ENCODE peak calls at places on chromosomes 4 and X, in ten cellular contexts. J is natural killer cell treated with Interleukin-12 subunit alpha and Interleukin-12 subunit beta and Interleukin-15 and Interleukin-18, amount 100 ng/mL, for 72 hours; Y is NCI-H1092 treated with DMSO at 0.1 percent for 48 hours; P is EL; M is T-helper 9 cell; I is HCT116; B is nucleus accumbens; T is activated naive CD4-positive, alpha-beta T cell treated with Interleukin-2 at 50 U/mL for 16 hours; K is RPMI7951; X is amniotic stem cell. U is an unnamed sample.

GRCh38 chrX:65697915-65698796 is 30.7 kb downstream of the MSN start:
- DNase-seq in B (no peak), P (peak; percentile 37), T (peak; percentile 76), Y (no peak), X (no peak), K (peak; percentile 73), J (peak; percentile 89), I (no peak), M (peak; percentile 60), U (peak; percentile 60)

GRCh38 chrX:74536142-74537010 is 78.0 kb downstream of the RLIM start:
- DNase-seq in T (peak; percentile 27), K (peak; percentile 91), P (peak; percentile 93), B (peak; percentile 24), M (peak; percentile 20), I (no peak), J (peak; percentile 76), Y (peak; percentile 80), X (peak; percentile 25), U (peak; percentile 50)

GRCh38 chrX:154779261-154779660 is 16.6 kb downstream of the DKC1 start:
- DNase-seq in M (no peak), P (peak; percentile 51), T (no peak), K (no peak), X (no peak), I (no peak), B (no peak), Y (no peak), J (no peak), U (no peak)

GRCh38 chr4:127549521-127549920 is 83.2 kb upstream of the INTU start:
- DNase-seq in J (no peak), M (no peak), B (no peak), I (no peak), K (no peak), Y (no peak), P (no peak), T (no peak), X (no peak), U (no peak)

GRCh38 chr4:154719087-154719486 is 24.7 kb upstream of the LRAT start:
- DNase-seq in K (peak; percentile 23), B (no peak), I (peak; percentile 51), X (no peak), P (peak; percentile 22), M (no peak), Y (no peak), T (no peak), J (no peak), U (no peak)

GRCh38 chr4:55933611-55934010 is 15.1 kb upstream of the CEP135 start:
- DNase-seq in M (no peak), T (no peak), P (no peak), K (no peak), J (no peak), Y (no peak), I (no peak), B (no peak), X (no peak), U (no peak)

GRCh38 chrX:17706676-17707075 is 30.6 kb upstream of the SCML1 start:
- DNase-seq in B (no peak), K (peak; percentile 29), I (no peak), P (peak; percentile 82), J (no peak), T (no peak), M (no peak), Y (no peak), X (no peak), U (no peak)

GRCh38 chr4:14180983-14181601 is 553.6 kb upstream of the BOD1L1 start:
- DNase-seq in M (no peak), J (no peak), Y (peak; percentile 4), I (no peak), P (peak; percentile 4), K (peak; percentile 41), T (no peak), B (no peak), X (no peak), U (peak; percentile 74)

GRCh38 chr4:86848136-86848535 is 1.0 kb downstream of the SLC10A6 start:
- DNase-seq in T (no peak), K (peak; percentile 15), J (no peak), B (no peak), I (no peak), P (peak; percentile 47), X (no peak), Y (no peak), M (no peak), U (no peak)

GRCh38 chr4:39825741-39826231 is 127.8 kb downstream of the UBE2K start:
- DNase-seq in K (no peak), B (no peak), J (no peak), Y (no peak), P (peak; percentile 41), I (no peak), X (no peak), M (no peak), T (no peak), U (peak; percentile 32)

GRCh38 chrX:72308566-72309296 is 3.0 kb upstream of the CITED1 start:
- DNase-seq in K (peak; percentile 69), Y (peak; percentile 74), X (peak; percentile 15), M (no peak), T (peak; percentile 40), P (peak; percentile 59), B (peak; percentile 4), I (peak; percentile 34), J (no peak), U (peak; percentile 10)

GRCh38 chr4:88320174-88320779 is 35.9 kb upstream of the PPM1K start:
- DNase-seq in T (no peak), K (no peak), I (no peak), J (no peak), B (no peak), Y (no peak), M (no peak), X (no peak), P (peak; percentile 3), U (no peak)

GRCh38 chr4:56240554-56241190 is 146.6 kb downstream of the AASDH start:
- DNase-seq in X (no peak), B (no peak), Y (no peak), P (no peak), K (no peak), I (no peak), J (no peak), M (no peak), T (no peak), U (no peak)

GRCh38 chrX:9997041-9997440 is 29.9 kb downstream of the CLDN34 start:
- DNase-seq in J (no peak), K (no peak), T (no peak), P (no peak), Y (no peak), B (no peak), X (no peak), I (no peak), M (no peak), U (no peak)

GRCh38 chrX:15277594-15277993 is 7.7 kb upstream of the ASB9 start:
- DNase-seq in J (no peak), T (no peak), K (no peak), Y (no peak), B (no peak), X (no peak), P (no peak), I (no peak), M (no peak), U (no peak)

GRCh38 chrX:119045884-119046283 is 26.9 kb upstream of the CT47C1 start:
- DNase-seq in T (no peak), I (no peak), K (no peak), J (no peak), B (no peak), Y (no peak), M (no peak), P (no peak), X (no peak), U (no peak)

GRCh38 chr4:8160233-8160560 is 1.6 kb upstream of the ABLIM2 start:
- DNase-seq in Y (no peak), P (no peak), T (no peak), B (no peak), I (no peak), K (no peak), X (no peak), J (no peak), M (no peak), U (no peak)

GRCh38 chrX:1307626-1308340 is 28.8 kb upstream of the IL3RA start:
- DNase-seq in P (no peak), T (peak; percentile 13), Y (no peak), X (no peak), M (no peak), J (no peak), I (no peak), B (no peak), K (no peak), U (no peak)

GRCh38 chrX:103405009-103405333 is 28.6 kb downstream of the BEX3 start:
- DNase-seq in B (no peak), Y (no peak), K (no peak), I (no peak), M (no peak), X (no peak), P (no peak), J (no peak), T (no peak), U (no peak)

GRCh38 chr4:4529412-4529811 is 12.4 kb downstream of the STX18 start:
- DNase-seq in T (no peak), K (no peak), B (no peak), I (no peak), Y (no peak), P (no peak), M (no peak), X (no peak), J (no peak), U (no peak)

GRCh38 chr4:887034-887763 is 44.9 kb downstream of the GAK start:
- DNase-seq in J (no peak), I (no peak), B (no peak), Y (no peak), X (no peak), K (no peak), M (no peak), T (no peak), P (no peak), U (no peak)

GRCh38 chrX:84336646-84337045 is 148.6 kb upstream of the RPS6KA6 start:
- DNase-seq in X (no peak), T (no peak), Y (no peak), J (no peak), M (no peak), P (peak; percentile 23), K (no peak), B (no peak), I (no peak), U (no peak)

GRCh38 chr4:126874533-126874932 is 758.2 kb upstream of the INTU start:
- DNase-seq in T (no peak), J (no peak), M (no peak), P (no peak), B (no peak), X (no peak), K (no peak), I (no peak), Y (no peak), U (no peak)

GRCh38 chr4:17168571-17168970 is 270.1 kb upstream of the LDB2 start:
- DNase-seq in I (no peak), B (no peak), M (no peak), P (peak; percentile 61), K (peak; percentile 88), Y (no peak), J (no peak), X (peak; percentile 56), T (no peak), U (peak; percentile 73)

GRCh38 chr4:72666910-72667309 is 97.9 kb upstream of the ADAMTS3 start:
- DNase-seq in Y (no peak), M (no peak), K (no peak), T (no peak), X (no peak), I (no peak), P (no peak), B (no peak), J (no peak), U (no peak)

GRCh38 chr4:97819314-97819713 is 324.0 kb downstream of the STPG2 start:
- DNase-seq in K (no peak), M (no peak), T (no peak), B (no peak), J (no peak), X (no peak), P (no peak), Y (no peak), I (no peak), U (no peak)

GRCh38 chr4:118417325-118417724 is 64.5 kb upstream of the PRSS12 start:
- DNase-seq in T (no peak), M (no peak), P (peak; percentile 65), K (no peak), B (no peak), I (no peak), X (peak; percentile 37), J (no peak), Y (no peak), U (no peak)

GRCh38 chr4:100797791-100798190 is 280.0 kb upstream of the EMCN start:
- DNase-seq in X (no peak), M (no peak), J (no peak), B (no peak), I (no peak), Y (no peak), P (no peak), K (no peak), T (no peak), U (no peak)

U was measured in dermis microvascular lymphatic vessel endothelial cell.